ENCODE peak calls at places on chromosomes 6 and 20, in ten cellular contexts. One of them, this sample, is unnamed.

GRCh38 chr20:45555198-45555597 is 8.0 kb upstream of the EPPIN start:
- DNase-seq in A673: no peak
- DNase-seq in PC-9: peak; percentile 44
- DNase-seq in cardiac muscle cell: no peak
- DNase-seq in hepatocyte: no peak
- DNase-seq in fibroblast of lung: no peak
- DNase-seq in adrenal gland: no peak
- DNase-seq in breast epithelium: no peak
- DNase-seq in colonic mucosa: no peak
- DNase-seq in A549: no peak
- DNase-seq in this sample: no peak

GRCh38 chr20:62617711-62618483 is 24.4 kb upstream of the SLCO4A1 start:
- DNase-seq in cardiac muscle cell: no peak
- DNase-seq in colonic mucosa: no peak
- DNase-seq in adrenal gland: peak; percentile 62
- DNase-seq in hepatocyte: no peak
- DNase-seq in breast epithelium: no peak
- DNase-seq in PC-9: peak; percentile 58
- DNase-seq in A673: no peak
- DNase-seq in fibroblast of lung: peak; percentile 11
- DNase-seq in A549: no peak
- DNase-seq in this sample: peak; percentile 85

GRCh38 chr20:43983359-43983758 is 68.7 kb downstream of the TOX2 start:
- DNase-seq in cardiac muscle cell: no peak
- DNase-seq in hepatocyte: no peak
- DNase-seq in A673: peak; percentile 25
- DNase-seq in A549: no peak
- DNase-seq in fibroblast of lung: no peak
- DNase-seq in breast epithelium: no peak
- DNase-seq in colonic mucosa: peak; percentile 90
- DNase-seq in adrenal gland: no peak
- DNase-seq in PC-9: no peak
- DNase-seq in this sample: peak; percentile 83

GRCh38 chr6:28896505-28897392 is 27.0 kb downstream of the TRIM27 start:
- DNase-seq in colonic mucosa: peak; percentile 59
- DNase-seq in fibroblast of lung: peak; percentile 61
- DNase-seq in PC-9: peak; percentile 61
- DNase-seq in A673: peak; percentile 75
- DNase-seq in cardiac muscle cell: peak; percentile 74
- DNase-seq in A549: peak; percentile 69
- DNase-seq in adrenal gland: peak; percentile 74
- DNase-seq in hepatocyte: peak; percentile 78
- DNase-seq in breast epithelium: peak; percentile 71
- DNase-seq in this sample: peak; percentile 71

GRCh38 chr6:17250237-17250636 is 30.9 kb upstream of the RBM24 start:
- DNase-seq in A549: no peak
- DNase-seq in hepatocyte: no peak
- DNase-seq in breast epithelium: no peak
- DNase-seq in cardiac muscle cell: no peak
- DNase-seq in A673: no peak
- DNase-seq in PC-9: no peak
- DNase-seq in colonic mucosa: no peak
- DNase-seq in adrenal gland: no peak
- DNase-seq in fibroblast of lung: no peak
- DNase-seq in this sample: no peak

GRCh38 chr6:35948725-35949124 is 27.8 kb upstream of the SRPK1 start:
- DNase-seq in colonic mucosa: no peak
- DNase-seq in hepatocyte: no peak
- DNase-seq in adrenal gland: no peak
- DNase-seq in breast epithelium: no peak
- DNase-seq in cardiac muscle cell: no peak
- DNase-seq in A549: no peak
- DNase-seq in PC-9: no peak
- DNase-seq in A673: peak; percentile 34
- DNase-seq in fibroblast of lung: no peak
- DNase-seq in this sample: no peak

GRCh38 chr6:156840136-156840535 is 63.0 kb downstream of the ARID1B start:
- DNase-seq in cardiac muscle cell: no peak
- DNase-seq in breast epithelium: no peak
- DNase-seq in fibroblast of lung: no peak
- DNase-seq in colonic mucosa: no peak
- DNase-seq in A673: no peak
- DNase-seq in hepatocyte: no peak
- DNase-seq in PC-9: no peak
- DNase-seq in A549: no peak
- DNase-seq in adrenal gland: no peak
- DNase-seq in this sample: no peak

GRCh38 chr6:150435832-150436231 is 67.0 kb downstream of the IYD start:
- DNase-seq in adrenal gland: no peak
- DNase-seq in breast epithelium: no peak
- DNase-seq in fibroblast of lung: peak; percentile 19
- DNase-seq in PC-9: no peak
- DNase-seq in A673: no peak
- DNase-seq in colonic mucosa: no peak
- DNase-seq in hepatocyte: no peak
- DNase-seq in A549: no peak
- DNase-seq in cardiac muscle cell: no peak
- DNase-seq in this sample: no peak

GRCh38 chr6:105990151-105990550 is 96.0 kb upstream of the PRDM1 start:
- DNase-seq in fibroblast of lung: no peak
- DNase-seq in cardiac muscle cell: no peak
- DNase-seq in adrenal gland: no peak
- DNase-seq in hepatocyte: no peak
- DNase-seq in PC-9: no peak
- DNase-seq in breast epithelium: no peak
- DNase-seq in A549: no peak
- DNase-seq in colonic mucosa: no peak
- DNase-seq in A673: no peak
- DNase-seq in this sample: no peak

GRCh38 chr6:107116328-107116892 is 1.1 kb upstream of the BEND3 start:
- DNase-seq in fibroblast of lung: no peak
- DNase-seq in breast epithelium: no peak
- DNase-seq in PC-9: peak; percentile 54
- DNase-seq in A549: no peak
- DNase-seq in hepatocyte: peak; percentile 58
- DNase-seq in A673: peak; percentile 72
- DNase-seq in cardiac muscle cell: peak; percentile 71
- DNase-seq in colonic mucosa: peak; percentile 73
- DNase-seq in adrenal gland: peak; percentile 40
- DNase-seq in this sample: peak; percentile 67

GRCh38 chr6:112026933-112027332 is 27.0 kb upstream of the CCN6 start:
- DNase-seq in cardiac muscle cell: no peak
- DNase-seq in fibroblast of lung: no peak
- DNase-seq in PC-9: no peak
- DNase-seq in A673: no peak
- DNase-seq in colonic mucosa: no peak
- DNase-seq in hepatocyte: no peak
- DNase-seq in breast epithelium: no peak
- DNase-seq in adrenal gland: no peak
- DNase-seq in A549: no peak
- DNase-seq in this sample: no peak

GRCh38 chr6:112027942-112028674 is 25.8 kb upstream of the CCN6 start:
- DNase-seq in breast epithelium: no peak
- DNase-seq in colonic mucosa: no peak
- DNase-seq in A549: no peak
- DNase-seq in fibroblast of lung: peak; percentile 51
- DNase-seq in cardiac muscle cell: no peak
- DNase-seq in hepatocyte: no peak
- DNase-seq in A673: peak; percentile 75
- DNase-seq in adrenal gland: no peak
- DNase-seq in PC-9: no peak
- DNase-seq in this sample: no peak

GRCh38 chr6:112021911-112022310 is 32.0 kb upstream of the CCN6 start:
- DNase-seq in breast epithelium: no peak
- DNase-seq in A673: no peak
- DNase-seq in hepatocyte: no peak
- DNase-seq in adrenal gland: no peak
- DNase-seq in cardiac muscle cell: no peak
- DNase-seq in A549: no peak
- DNase-seq in PC-9: no peak
- DNase-seq in colonic mucosa: no peak
- DNase-seq in fibroblast of lung: no peak
- DNase-seq in this sample: no peak

GRCh38 chr6:112022749-112023148 is 31.2 kb upstream of the CCN6 start:
- DNase-seq in A673: no peak
- DNase-seq in adrenal gland: no peak
- DNase-seq in breast epithelium: no peak
- DNase-seq in hepatocyte: no peak
- DNase-seq in fibroblast of lung: no peak
- DNase-seq in A549: no peak
- DNase-seq in PC-9: no peak
- DNase-seq in cardiac muscle cell: no peak
- DNase-seq in colonic mucosa: no peak
- DNase-seq in this sample: no peak

GRCh38 chr6:112024464-112024863 is 29.4 kb upstream of the CCN6 start:
- DNase-seq in breast epithelium: no peak
- DNase-seq in A673: no peak
- DNase-seq in adrenal gland: no peak
- DNase-seq in cardiac muscle cell: no peak
- DNase-seq in colonic mucosa: no peak
- DNase-seq in A549: no peak
- DNase-seq in fibroblast of lung: no peak
- DNase-seq in PC-9: no peak
- DNase-seq in hepatocyte: no peak
- DNase-seq in this sample: no peak
- H3K4me1 ChIP-seq in breast epithelium: no peaks in the 10 kb centered on the region
- H3K4me1 ChIP-seq in A673: peaks cover 4% of the 10 kb centered on the region
- H3K4me1 ChIP-seq in adrenal gland: no peaks in the 10 kb centered on the region
- H3K4me1 ChIP-seq in cardiac muscle cell: no peaks in the 10 kb centered on the region
- H3K4me1 ChIP-seq in colonic mucosa: no peaks in the 10 kb centered on the region
- H3K4me1 ChIP-seq in A549: no peaks in the 10 kb centered on the region
- H3K4me1 ChIP-seq in fibroblast of lung: no peaks in the 10 kb centered on the region
- H3K4me1 ChIP-seq in PC-9: no peaks in the 10 kb centered on the region
- H3K4me1 ChIP-seq in hepatocyte: peaks cover 7% of the 10 kb centered on the region
- H3K4me1 ChIP-seq in this sample: no peaks in the 10 kb centered on the region

DNA sequence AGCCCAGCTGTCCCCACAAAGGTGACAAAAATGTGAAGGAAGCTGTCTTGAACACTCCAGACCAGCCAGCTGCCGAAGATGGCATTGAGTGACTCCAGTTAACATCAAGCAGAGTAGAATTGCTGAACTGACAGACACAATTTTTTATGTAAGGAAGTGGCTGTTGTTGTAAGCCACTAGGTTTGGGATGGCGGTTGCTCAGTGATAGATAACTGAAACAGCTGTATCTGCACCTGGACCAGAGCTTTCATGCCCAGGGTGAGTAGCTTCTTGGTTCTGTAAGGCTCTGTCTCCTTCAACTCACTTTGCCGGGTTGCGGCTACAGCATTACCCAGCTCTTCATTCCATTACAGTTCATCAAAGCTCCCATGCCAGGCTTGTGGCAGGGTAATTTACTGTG is 49.7 kb upstream of the DDR1 start:
- DNase-seq in fibroblast of lung: no peak
- DNase-seq in A549: no peak
- DNase-seq in PC-9: no peak
- DNase-seq in breast epithelium: no peak
- DNase-seq in hepatocyte: no peak
- DNase-seq in adrenal gland: no peak
- DNase-seq in cardiac muscle cell: no peak
- DNase-seq in colonic mucosa: no peak
- DNase-seq in A673: no peak
- DNase-seq in this sample: no peak
- TF ChIP-seq CTCF in fibroblast of lung: no peak
- TF ChIP-seq CTCF in A549: no peak
- TF ChIP-seq CTCF in PC-9: no peak
- TF ChIP-seq CTCF in breast epithelium: no peak
- TF ChIP-seq CTCF in hepatocyte: no peak
- TF ChIP-seq CTCF in adrenal gland: no peak
- TF ChIP-seq CTCF in cardiac muscle cell: no peak
- TF ChIP-seq CTCF in colonic mucosa: no peak
- TF ChIP-seq CTCF in A673: no peak
- TF ChIP-seq CTCF in this sample: no peak

GRCh38 chr20:29298759-29299613 is 1958.5 kb upstream of the DEFB115 start:
- DNase-seq in PC-9: no peak
- DNase-seq in breast epithelium: no peak
- DNase-seq in cardiac muscle cell: no peak
- DNase-seq in adrenal gland: no peak
- DNase-seq in A549: no peak
- DNase-seq in hepatocyte: no peak
- DNase-seq in colonic mucosa: no peak
- DNase-seq in fibroblast of lung: peak; percentile 6
- DNase-seq in A673: no peak
- DNase-seq in this sample: no peak

GRCh38 chr20:29302979-29303644 is 1954.4 kb upstream of the DEFB115 start:
- DNase-seq in A673: no peak
- DNase-seq in adrenal gland: no peak
- DNase-seq in cardiac muscle cell: no peak
- DNase-seq in PC-9: no peak
- DNase-seq in hepatocyte: no peak
- DNase-seq in fibroblast of lung: no peak
- DNase-seq in A549: no peak
- DNase-seq in breast epithelium: no peak
- DNase-seq in colonic mucosa: no peak
- DNase-seq in this sample: no peak

GRCh38 chr20:29300579-29301551 is 1956.6 kb upstream of the DEFB115 start:
- DNase-seq in A549: no peak
- DNase-seq in A673: no peak
- DNase-seq in colonic mucosa: no peak
- DNase-seq in hepatocyte: no peak
- DNase-seq in cardiac muscle cell: no peak
- DNase-seq in breast epithelium: no peak
- DNase-seq in adrenal gland: no peak
- DNase-seq in PC-9: no peak
- DNase-seq in fibroblast of lung: no peak
- DNase-seq in this sample: no peak

GRCh38 chr20:29299811-29300578 is 1957.5 kb upstream of the DEFB115 start:
- DNase-seq in colonic mucosa: no peak
- DNase-seq in breast epithelium: no peak
- DNase-seq in cardiac muscle cell: no peak
- DNase-seq in A549: no peak
- DNase-seq in adrenal gland: no peak
- DNase-seq in PC-9: no peak
- DNase-seq in hepatocyte: no peak
- DNase-seq in A673: no peak
- DNase-seq in fibroblast of lung: no peak
- DNase-seq in this sample: no peak

GRCh38 chr20:29301624-29302259 is 1955.7 kb upstream of the DEFB115 start:
- DNase-seq in fibroblast of lung: no peak
- DNase-seq in adrenal gland: no peak
- DNase-seq in cardiac muscle cell: no peak
- DNase-seq in PC-9: no peak
- DNase-seq in A673: no peak
- DNase-seq in hepatocyte: no peak
- DNase-seq in A549: no peak
- DNase-seq in colonic mucosa: no peak
- DNase-seq in breast epithelium: no peak
- DNase-seq in this sample: no peak
- H3K9me3 ChIP-seq in fibroblast of lung: no peaks in the 10 kb centered on the region
- H3K9me3 ChIP-seq in adrenal gland: no peaks in the 10 kb centered on the region
- H3K9me3 ChIP-seq in cardiac muscle cell: no peaks in the 10 kb centered on the region
- H3K9me3 ChIP-seq in PC-9: no peaks in the 10 kb centered on the region
- H3K9me3 ChIP-seq in A673: peaks cover 57% of the 10 kb centered on the region
- H3K9me3 ChIP-seq in hepatocyte: no peaks in the 10 kb centered on the region
- H3K9me3 ChIP-seq in A549: peaks cover 4% of the 10 kb centered on the region
- H3K9me3 ChIP-seq in colonic mucosa: no peaks in the 10 kb centered on the region
- H3K9me3 ChIP-seq in breast epithelium: peaks cover 70% of the 10 kb centered on the region
- H3K9me3 ChIP-seq in this sample: peaks cover 69% of the 10 kb centered on the region

DNA sequence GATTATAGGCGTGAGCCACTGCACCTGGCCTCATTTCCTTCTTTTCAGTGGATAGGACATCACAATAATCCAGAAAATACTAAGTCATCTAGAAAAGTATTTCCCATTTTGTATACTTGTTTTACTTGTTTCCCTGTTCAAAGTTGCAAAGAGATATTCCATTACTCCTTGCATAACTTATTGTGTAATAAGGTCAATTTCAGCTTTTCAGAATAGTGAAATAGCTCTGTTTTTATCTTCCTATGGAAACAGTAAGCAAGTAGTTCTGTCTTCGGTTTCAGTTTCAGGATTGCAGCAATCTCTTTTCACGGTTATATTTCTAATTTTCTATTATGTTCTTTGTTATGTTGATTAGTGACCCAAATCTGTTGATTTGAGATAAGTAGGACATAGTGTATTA is 6.0 kb downstream of the STX11 start:
- DNase-seq in PC-9: peak; percentile 49
- DNase-seq in fibroblast of lung: no peak
- DNase-seq in hepatocyte: no peak
- DNase-seq in breast epithelium: no peak
- DNase-seq in cardiac muscle cell: no peak
- DNase-seq in adrenal gland: no peak
- DNase-seq in colonic mucosa: no peak
- DNase-seq in A549: no peak
- DNase-seq in A673: no peak
- DNase-seq in this sample: no peak
- H3K4me1 ChIP-seq in PC-9: peaks cover 12% of the 10 kb centered on the region
- H3K4me1 ChIP-seq in fibroblast of lung: peaks cover 9% of the 10 kb centered on the region
- H3K4me1 ChIP-seq in hepatocyte: peaks cover 14% of the 10 kb centered on the region
- H3K4me1 ChIP-seq in breast epithelium: no peaks in the 10 kb centered on the region
- H3K4me1 ChIP-seq in cardiac muscle cell: peaks cover 14% of the 10 kb centered on the region
- H3K4me1 ChIP-seq in adrenal gland: peaks cover 38% of the 10 kb centered on the region
- H3K4me1 ChIP-seq in colonic mucosa: no peaks in the 10 kb centered on the region
- H3K4me1 ChIP-seq in A549: peaks cover 21% of the 10 kb centered on the region
- H3K4me1 ChIP-seq in A673: peaks cover 9% of the 10 kb centered on the region
- H3K4me1 ChIP-seq in this sample: no peaks in the 10 kb centered on the region

This sample was measured in mucosa of descending colon.